ENCODE peak calls at places on chromosomes 11 and 22, in seven cellular contexts. N is fibroblast of lung, Z is IMR-90, E is body of pancreas, V is left lung, G is esophagus squamous epithelium, J is brain microvascular endothelial cell. M is an unnamed sample. For H3K36me3, the result is how much of the 10 kb centered on the place peaks cover.

GRCh38 chr11:47161134-47161854 is 15.4 kb downstream of the ARFGAP2 start:
- DNase-seq in N (peak), Z (peak), E (peak), V (no peak), G (no peak), J (peak), M (peak)

GRCh38 chr11:101401245-101401644 is 182.6 kb downstream of the TRPC6 start:
- DNase-seq in N (peak), Z (peak), E (no peak), V (no peak), G (no peak), J (peak), M (no peak)

GRCh38 chr11:57307666-57308270 is 17.0 kb downstream of the TNKS1BP1 start:
- DNase-seq in N (no peak), Z (no peak), E (no peak), V (no peak), G (no peak), J (no peak), M (peak)

GRCh38 chr11:45885921-45886721 is 670 bp downstream of the MAPK8IP1 start:
- DNase-seq in N (no peak), Z (no peak), E (no peak), V (peak), G (no peak), J (no peak), M (no peak)

GRCh38 chr11:2806351-2807058 is 79.1 kb downstream of the CDKN1C start:
- DNase-seq in N (no peak), Z (no peak), E (peak), V (peak), G (no peak), J (no peak), M (no peak)

GRCh38 chr22:35629406-35630234 is 12.5 kb upstream of the MB start:
- DNase-seq in N (peak), Z (peak), E (peak), V (no peak), G (no peak), J (peak), M (peak)

GRCh38 chr11:2529636-2530035 is 84.8 kb downstream of the KCNQ1 start:
- DNase-seq in N (no peak), Z (no peak), E (peak), V (peak), G (no peak), J (no peak), M (no peak)

GRCh38 chr11:109963101-109963500 is 130.1 kb upstream of the ZC3H12C start:
- DNase-seq in N (no peak), Z (no peak), E (no peak), V (no peak), G (no peak), J (no peak), M (no peak)

GRCh38 chr11:75786101-75786736 is 17.6 kb downstream of the DGAT2 start:
- DNase-seq in N (no peak), Z (no peak), E (peak), V (no peak), G (no peak), J (no peak), M (no peak)

GRCh38 chr22:43819691-43820670 is 7.9 kb upstream of the EFCAB6 start:
- DNase-seq in N (no peak), Z (no peak), E (no peak), V (no peak), G (no peak), J (no peak), M (no peak)

GRCh38 chr11:16862733-16863132 is 124.3 kb downstream of the C11orf58 start:
- DNase-seq in N (no peak), Z (no peak), E (no peak), V (no peak), G (no peak), J (no peak), M (no peak)

GRCh38 chr11:99260696-99261095 is 239.9 kb downstream of the CNTN5 start:
- DNase-seq in N (peak), Z (peak), E (no peak), V (no peak), G (no peak), J (peak), M (no peak)

GRCh38 chr11:3984896-3985295 is 109.7 kb upstream of the RRM1 start:
- DNase-seq in N (peak), Z (peak), E (no peak), V (no peak), G (no peak), J (no peak), M (no peak)

GRCh38 chr11:13229136-13229535 is 48.5 kb upstream of the BMAL1 start:
- DNase-seq in N (no peak), Z (no peak), E (no peak), V (no peak), G (no peak), J (no peak), M (no peak)

GRCh38 chr22:42434283-42434682 is 2.1 kb upstream of the NFAM1 start:
- DNase-seq in N (peak), Z (no peak), E (no peak), V (no peak), G (no peak), J (no peak), M (peak)

GRCh38 chr22:47329727-47330653 is 567.5 kb downstream of the TBC1D22A start:
- DNase-seq in N (no peak), Z (no peak), E (no peak), V (peak), G (no peak), J (no peak), M (no peak)

GRCh38 chr22:42808516-42808915 is 48.6 kb downstream of the ARFGAP3 start:
- DNase-seq in N (no peak), Z (no peak), E (no peak), V (no peak), G (no peak), J (no peak), M (no peak)

GRCh38 chr22:17774206-17774927 is at the start of gene BID:
- DNase-seq in N (peak), Z (peak), E (peak), V (peak), G (no peak), J (no peak), M (no peak)

GRCh38 chr22:32985899-32986772 is 72.0 kb downstream of the SYN3 start:
- DNase-seq in N (peak), Z (peak), E (peak), V (no peak), G (no peak), J (peak), M (peak)

DNA sequence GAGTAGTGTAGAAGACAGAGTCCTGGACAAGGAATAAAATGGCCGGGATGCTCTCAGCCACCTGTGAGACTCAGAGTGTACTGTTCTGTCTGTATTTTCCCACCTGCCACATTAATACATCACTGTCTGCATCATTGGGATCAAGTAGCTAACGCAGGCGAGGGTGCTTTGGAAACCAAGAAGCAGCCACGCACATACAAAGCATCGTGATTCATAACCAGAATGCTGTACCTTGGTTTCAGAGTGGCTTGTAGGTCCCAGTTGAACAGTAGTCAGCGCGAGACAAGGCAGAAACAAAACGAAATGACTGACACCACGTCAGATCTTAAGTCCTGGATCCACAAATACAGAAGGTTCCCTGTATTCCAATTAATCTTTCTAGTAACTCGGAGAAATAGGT is 198.3 kb downstream of the GRIK4 start:
- DNase-seq in N (peak), Z (no peak), E (no peak), V (no peak), G (no peak), J (no peak), M (no peak)
- H3K4me3 ChIP-seq in N (no peak), Z (no peak), E (no peak), V (no peak), G (no peak), J (no peak), M (no peak)

DNA sequence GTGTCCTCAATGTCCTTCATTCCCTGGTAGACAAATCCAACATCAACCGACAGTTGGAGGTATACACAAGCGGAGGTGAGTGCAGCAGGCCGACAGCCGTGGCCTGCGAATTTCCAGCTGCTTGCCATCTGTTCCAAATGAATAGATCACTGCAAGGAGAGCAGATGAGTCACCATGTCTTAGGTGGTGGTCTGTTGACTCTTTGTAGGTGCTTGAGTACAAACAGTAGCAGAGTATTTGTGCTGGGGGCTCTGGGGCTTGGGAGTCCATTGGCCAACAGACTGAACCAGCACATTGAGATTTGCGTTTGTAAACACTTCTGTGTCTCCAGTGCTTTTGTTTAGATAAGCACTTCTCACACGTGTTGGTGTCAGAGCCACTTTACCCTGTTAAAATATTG is 21.1 kb downstream of the EIF3L start:
- DNase-seq in N (peak), Z (peak), E (no peak), V (no peak), G (no peak), J (no peak), M (no peak)
- H3K36me3 ChIP-seq in N (under half), Z (half or more), E (under half), V (under half), G (half or more), J (half or more), M (under half)

GRCh38 chr11:64007160-64007628 is 21.0 kb downstream of the OTUB1 start:
- DNase-seq in N (peak), Z (no peak), E (no peak), V (peak), G (no peak), J (no peak), M (no peak)
- H3K4me3 ChIP-seq in N (peak), Z (peak), E (no peak), V (peak), G (peak), J (peak), M (peak)

DNA sequence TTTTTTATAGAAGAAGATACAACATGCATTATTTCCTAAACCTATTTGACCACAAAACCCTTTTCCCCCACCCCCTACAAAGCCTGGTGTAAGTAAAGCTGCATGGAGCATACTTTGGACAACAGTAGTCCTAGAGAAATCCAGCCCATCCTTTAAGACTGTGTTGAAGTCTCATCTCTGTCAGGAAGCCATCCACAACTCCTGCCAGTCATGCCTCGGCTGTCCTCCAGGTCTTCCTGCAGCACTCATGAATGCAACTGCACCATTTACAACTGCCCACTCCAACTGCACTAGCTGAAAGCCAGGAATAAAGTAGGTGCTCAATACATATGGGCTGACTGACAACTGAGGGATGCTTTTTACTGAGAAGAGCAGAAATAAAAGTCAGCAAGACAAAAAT is 27.3 kb downstream of the IL18BP start:
- DNase-seq in N (no peak), Z (no peak), E (no peak), V (no peak), G (no peak), J (no peak), M (no peak)
- H3K36me3 ChIP-seq in N (under half), Z (half or more), E (under half), V (under half), G (half or more), J (half or more), M (under half)

GRCh38 chr11:63766501-63767270 is 1.9 kb downstream of the ZFTA start:
- DNase-seq in N (no peak), Z (no peak), E (no peak), V (no peak), G (no peak), J (no peak), M (no peak)
- H3K4me3 ChIP-seq in N (peak), Z (peak), E (no peak), V (peak), G (no peak), J (peak), M (no peak)

GRCh38 chr11:24574461-24574860 is 77.6 kb downstream of the LUZP2 start:
- DNase-seq in N (peak), Z (peak), E (no peak), V (no peak), G (no peak), J (no peak), M (no peak)

GRCh38 chr11:24575392-24575791 is 78.5 kb downstream of the LUZP2 start:
- DNase-seq in N (peak), Z (peak), E (no peak), V (no peak), G (no peak), J (peak), M (peak)
- H3K36me3 ChIP-seq in N (under half), Z (under half), E (under half), V (under half), G (under half), J (under half), M (under half)

DNA sequence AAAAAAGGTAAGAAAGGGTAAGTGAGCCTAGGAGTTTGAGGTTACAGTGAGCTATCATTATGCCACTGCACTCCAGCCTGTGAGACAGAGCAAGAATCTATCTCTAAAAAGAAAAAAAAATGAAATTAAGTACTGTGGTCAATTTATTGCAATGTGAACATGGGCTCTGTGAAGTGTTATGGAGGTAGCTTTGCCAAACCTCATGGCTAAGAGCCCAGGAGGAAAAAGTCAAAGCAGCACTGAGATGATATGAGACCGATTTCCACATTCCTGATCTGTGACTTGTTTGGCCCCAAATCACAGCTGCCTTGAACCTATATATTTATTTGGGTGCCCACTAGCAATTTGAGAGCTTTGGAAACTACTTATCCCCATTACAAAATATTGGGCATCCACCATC is 29.8 kb upstream of the TMEM135 start:
- DNase-seq in N (peak), Z (peak), E (no peak), V (no peak), G (no peak), J (no peak), M (no peak)
- H3K4me3 ChIP-seq in N (no peak), Z (no peak), E (no peak), V (no peak), G (no peak), J (no peak), M (no peak)

DNA sequence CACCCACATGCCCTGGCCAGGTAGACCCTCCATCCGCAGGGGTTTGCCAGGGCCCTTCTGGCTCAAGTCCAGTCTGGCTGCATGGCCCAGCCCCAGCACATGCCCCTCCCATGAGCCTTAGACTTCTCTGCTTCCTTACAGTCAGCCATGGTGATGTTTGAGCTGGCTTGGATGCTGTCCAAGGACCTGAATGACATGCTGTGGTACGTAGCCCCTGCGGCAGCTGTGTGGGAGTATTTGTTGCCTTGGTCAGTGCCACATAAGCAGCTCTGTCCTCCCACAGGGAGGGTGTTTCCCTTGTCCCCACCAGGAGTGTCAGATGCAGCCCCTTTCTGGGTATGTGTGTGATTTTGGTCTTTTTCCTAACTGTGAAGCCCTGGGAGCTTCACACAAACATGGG is 17.5 kb downstream of the CDC45 start:
- DNase-seq in N (peak), Z (peak), E (no peak), V (no peak), G (no peak), J (peak), M (peak)
- H3K36me3 ChIP-seq in N (under half), Z (under half), E (under half), V (under half), G (under half), J (under half), M (under half)

GRCh38 chr11:65132238-65132987 is 1.9 kb downstream of the SYVN1 start:
- DNase-seq in N (no peak), Z (no peak), E (no peak), V (no peak), G (no peak), J (no peak), M (no peak)
- H3K4me3 ChIP-seq in N (no peak), Z (no peak), E (no peak), V (peak), G (no peak), J (no peak), M (no peak)

M was measured in bronchial epithelial cell.